ENCODE peak calls at places on chromosomes 12 and 14, in five cellular contexts. R, Y, N, Q and M are unnamed samples.

GRCh38 chr12:79874665-79875064 is 60.2 kb downstream of the PPP1R12A start:
- DNase-seq in R (no peak), Y (no peak), N (no peak), Q (no peak), M (no peak)

GRCh38 chr14:92902726-92903125 is 20.2 kb upstream of the CHGA start:
- DNase-seq in R (no peak), Y (no peak), N (no peak), Q (no peak), M (no peak)

GRCh38 chr14:49768301-49769121 is 558 bp downstream of the KLHDC2 start:
- DNase-seq in R (peak), Y (peak), N (peak), Q (peak), M (peak)

GRCh38 chr14:24366664-24367505 is 1.1 kb upstream of the NFATC4 start:
- DNase-seq in R (peak), Y (peak), N (peak), Q (no peak), M (peak)

GRCh38 chr12:69896653-69897381 is 71.8 kb downstream of the MYRFL start:
- DNase-seq in R (no peak), Y (no peak), N (no peak), Q (no peak), M (no peak)

GRCh38 chr14:80996049-80996901 is 40.9 kb downstream of the TSHR start:
- DNase-seq in R (peak), Y (no peak), N (no peak), Q (no peak), M (no peak)

GRCh38 chr12:65958456-65958855 is 134.2 kb downstream of the HMGA2 start:
- DNase-seq in R (no peak), Y (no peak), N (no peak), Q (no peak), M (no peak)

GRCh38 chr14:32013083-32013482 is 64.0 kb upstream of the ARHGAP5 start:
- DNase-seq in R (no peak), Y (no peak), N (no peak), Q (no peak), M (no peak)

GRCh38 chr12:31962076-31962475 is 2.9 kb downstream of the RESF1 start:
- DNase-seq in R (no peak), Y (no peak), N (no peak), Q (no peak), M (no peak)

GRCh38 chr12:19916982-19917381 is 451.4 kb upstream of the PDE3A start:
- DNase-seq in R (no peak), Y (no peak), N (no peak), Q (no peak), M (no peak)

GRCh38 chr12:78398750-78399149 is 465.8 kb upstream of the SYT1 start:
- DNase-seq in R (no peak), Y (no peak), N (no peak), Q (no peak), M (no peak)

GRCh38 chr12:99054601-99055128 is 409.6 kb downstream of the APAF1 start:
- DNase-seq in R (no peak), Y (no peak), N (no peak), Q (no peak), M (no peak)

GRCh38 chr14:94936901-94937321 is 167.0 kb upstream of the GSC start:
- DNase-seq in R (no peak), Y (peak), N (no peak), Q (no peak), M (no peak)

GRCh38 chr12:111451649-111452129 is 46.0 kb downstream of the SH2B3 start:
- DNase-seq in R (no peak), Y (no peak), N (no peak), Q (no peak), M (no peak)

GRCh38 chr12:93368766-93369165 is 9.0 kb upstream of the NUDT4 start:
- DNase-seq in R (no peak), Y (no peak), N (no peak), Q (no peak), M (no peak)

GRCh38 chr12:116244001-116244400 is 33.5 kb downstream of the MED13L start:
- DNase-seq in R (peak), Y (no peak), N (no peak), Q (no peak), M (no peak)

GRCh38 chr12:126506426-126507182 is 1441.4 kb downstream of the AACS start:
- DNase-seq in R (no peak), Y (no peak), N (no peak), Q (no peak), M (no peak)

GRCh38 chr14:54981698-54982097 is 45.2 kb downstream of the WDHD1 start:
- DNase-seq in R (peak), Y (no peak), N (no peak), Q (no peak), M (no peak)

GRCh38 chr14:23430733-23431105 is 4.7 kb downstream of the MYH7 start:
- DNase-seq in R (peak), Y (no peak), N (no peak), Q (no peak), M (no peak)

GRCh38 chr12:60308366-60309000 is 712.7 kb downstream of the SLC16A7 start:
- DNase-seq in R (peak), Y (no peak), N (no peak), Q (no peak), M (no peak)

GRCh38 chr12:38053655-38054464 is 262.7 kb upstream of the ALG10B start:
- DNase-seq in R (no peak), Y (no peak), N (no peak), Q (no peak), M (no peak)

GRCh38 chr14:64952598-64953309 is 10.2 kb upstream of the GPX2 start:
- DNase-seq in R (peak), Y (no peak), N (no peak), Q (no peak), M (no peak)

GRCh38 chr14:73477618-73478266 is 13.0 kb upstream of the RIOX1 start:
- DNase-seq in R (peak), Y (no peak), N (no peak), Q (no peak), M (no peak)

GRCh38 chr12:26205946-26206345 is 10.6 kb downstream of the SSPN start:
- DNase-seq in R (no peak), Y (no peak), N (no peak), Q (no peak), M (no peak)

GRCh38 chr12:106601031-106601430 is 18.2 kb downstream of the RFX4 start:
- DNase-seq in R (no peak), Y (no peak), N (no peak), Q (no peak), M (no peak)

GRCh38 chr12:124379938-124380754 is 85.3 kb downstream of the RFLNA start:
- DNase-seq in R (peak), Y (peak), N (peak), Q (no peak), M (no peak)

GRCh38 chr12:27711312-27711682 is 665 bp downstream of the MRPS35 start:
- DNase-seq in R (peak), Y (no peak), N (no peak), Q (no peak), M (no peak)

GRCh38 chr12:56836800-56837663 is 73.9 kb downstream of the HSD17B6 start:
- DNase-seq in R (peak), Y (no peak), N (no peak), Q (no peak), M (no peak)

GRCh38 chr12:120835657-120836056 is 68.5 kb downstream of the SPPL3 start:
- DNase-seq in R (no peak), Y (no peak), N (no peak), Q (no peak), M (no peak)

GRCh38 chr14:104390941-104391901 is 188.3 kb upstream of the C14orf180 start:
- DNase-seq in R (no peak), Y (peak), N (no peak), Q (no peak), M (no peak)

GRCh38 chr12:29116414-29116813 is 32.7 kb upstream of the FAR2 start:
- DNase-seq in R (no peak), Y (no peak), N (no peak), Q (no peak), M (no peak)

GRCh38 chr12:13171921-13172859 is 24.3 kb upstream of the EMP1 start:
- DNase-seq in R (peak), Y (no peak), N (no peak), Q (no peak), M (no peak)

GRCh38 chr12:65653321-65653720 is 171.0 kb upstream of the HMGA2 start:
- DNase-seq in R (no peak), Y (no peak), N (no peak), Q (no peak), M (no peak)

GRCh38 chr12:56256326-56256960 is 1.7 kb downstream of the ANKRD52 start:
- DNase-seq in R (peak), Y (no peak), N (no peak), Q (no peak), M (no peak)

GRCh38 chr12:59149995-59150642 is 229.8 kb upstream of the LRIG3 start:
- DNase-seq in R (peak), Y (no peak), N (no peak), Q (no peak), M (no peak)

GRCh38 chr14:58560208-58560607 is 77.6 kb upstream of the DACT1 start:
- DNase-seq in R (peak), Y (no peak), N (no peak), Q (no peak), M (no peak)

GRCh38 chr14:39071096-39071495 is 31.9 kb downstream of the SEC23A start:
- DNase-seq in R (no peak), Y (no peak), N (no peak), Q (no peak), M (no peak)

GRCh38 chr14:65132855-65133254 is 30.5 kb upstream of the MAX start:
- DNase-seq in R (no peak), Y (no peak), N (no peak), Q (no peak), M (no peak)